ENCODE peak calls at places on chromosomes 3 and 15, in four cellular contexts. One of them, this sample, is unnamed.

GRCh38 chr3:4804161-4805058 is 174.8 kb upstream of the BHLHE40 start:
- DNase-seq in K562: peak
- DNase-seq in GM12878: no peak
- DNase-seq in HL-60: no peak
- DNase-seq in this sample: no peak

GRCh38 chr15:72141171-72142084 is 23.2 kb downstream of the SENP8 start:
- DNase-seq in GM12878: peak
- DNase-seq in HL-60: no peak
- DNase-seq in K562: no peak
- DNase-seq in this sample: peak

GRCh38 chr15:97904196-97904572 is 56.3 kb upstream of the ARRDC4 start:
- DNase-seq in GM12878: no peak
- DNase-seq in K562: peak
- DNase-seq in HL-60: peak
- DNase-seq in this sample: peak

GRCh38 chr3:191066669-191067068 is 132.4 kb upstream of the OSTN start:
- DNase-seq in HL-60: no peak
- DNase-seq in K562: no peak
- DNase-seq in GM12878: peak
- DNase-seq in this sample: no peak

GRCh38 chr3:155217591-155217990 is 75.9 kb downstream of the STRIT1 start:
- DNase-seq in GM12878: no peak
- DNase-seq in HL-60: no peak
- DNase-seq in K562: no peak
- DNase-seq in this sample: no peak

GRCh38 chr3:192930585-192930984 is 12.9 kb upstream of the MB21D2 start:
- DNase-seq in GM12878: no peak
- DNase-seq in K562: no peak
- DNase-seq in HL-60: no peak
- DNase-seq in this sample: no peak

GRCh38 chr15:70778258-70779076 is 15.1 kb upstream of the UACA start:
- DNase-seq in HL-60: no peak
- DNase-seq in K562: no peak
- DNase-seq in GM12878: no peak
- DNase-seq in this sample: no peak

GRCh38 chr3:133572158-133573053 is 1.1 kb upstream of the CDV3 start:
- DNase-seq in HL-60: peak
- DNase-seq in K562: peak
- DNase-seq in GM12878: peak
- DNase-seq in this sample: no peak

GRCh38 chr3:129558772-129559564 is 16.0 kb downstream of the H1-8 start:
- DNase-seq in HL-60: peak
- DNase-seq in GM12878: no peak
- DNase-seq in K562: peak
- DNase-seq in this sample: no peak

GRCh38 chr3:154122912-154123559 is 1.8 kb downstream of the ARHGEF26 start:
- DNase-seq in HL-60: no peak
- DNase-seq in GM12878: no peak
- DNase-seq in K562: no peak
- DNase-seq in this sample: no peak

GRCh38 chr15:69290346-69291164 is 8.2 kb upstream of the PAQR5 start:
- DNase-seq in HL-60: no peak
- DNase-seq in GM12878: no peak
- DNase-seq in K562: no peak
- DNase-seq in this sample: no peak

DNA sequence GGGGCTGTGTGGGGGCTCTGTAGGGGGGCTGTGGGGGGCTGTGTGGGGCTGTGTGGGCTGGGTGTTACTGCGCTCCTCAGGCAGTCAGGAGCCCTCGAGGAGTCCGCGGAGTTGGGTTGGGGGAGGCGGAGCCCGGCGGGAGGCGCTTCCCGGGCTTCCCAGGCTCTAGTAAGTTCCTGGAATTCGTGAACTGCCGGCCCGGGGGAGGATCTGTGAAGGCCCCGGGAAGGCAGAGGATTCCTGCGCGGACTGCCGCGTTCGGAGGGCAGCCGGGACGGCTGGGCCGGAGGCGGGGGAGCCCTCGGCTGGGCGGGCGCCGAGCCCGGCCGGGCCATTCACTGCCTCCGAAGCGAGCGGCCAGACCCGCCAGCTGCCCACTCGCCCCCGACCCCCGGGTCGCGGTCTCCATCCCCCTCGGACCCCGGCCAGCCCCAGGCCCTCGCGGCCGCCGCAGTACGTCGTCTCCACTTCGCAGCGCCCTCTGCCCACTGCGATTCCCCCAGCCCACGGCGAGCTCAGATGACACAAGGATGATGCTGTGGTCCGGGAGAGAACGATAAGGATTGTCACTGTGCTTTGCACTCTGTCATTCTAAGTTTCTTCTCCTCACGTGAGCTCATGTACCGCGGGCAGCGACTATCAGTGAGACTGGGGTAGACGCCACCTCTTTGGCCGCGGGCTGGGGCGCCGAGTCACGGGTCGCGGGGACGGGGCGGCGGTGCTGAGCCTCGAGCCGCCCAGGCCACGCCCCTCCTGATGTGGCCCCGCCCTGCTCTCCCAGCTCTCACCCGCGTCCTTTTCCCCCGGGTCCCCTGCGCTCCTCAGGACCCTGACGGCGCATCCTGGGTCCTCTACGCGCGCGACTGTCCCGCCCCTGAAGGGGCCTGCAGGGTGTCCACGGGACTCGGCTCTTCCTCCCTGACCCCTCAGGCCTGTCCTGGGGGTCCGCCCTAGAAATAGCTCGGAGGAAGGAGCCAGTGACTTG is 65.3 kb downstream of the KLF13 start:
- DNase-seq in K562: peak
- DNase-seq in GM12878: no peak
- DNase-seq in HL-60: peak
- DNase-seq in this sample: peak
- TF ChIP-seq POLR2AphosphoS5 in K562: no peak
- TF ChIP-seq POLR2AphosphoS5 in GM12878: no peak
- TF ChIP-seq POLR2AphosphoS5 in HL-60: no peak
- TF ChIP-seq POLR2AphosphoS5 in this sample: no peak

GRCh38 chr3:58799271-58799670 is 132.7 kb upstream of the FAM3D start:
- DNase-seq in K562: no peak
- DNase-seq in HL-60: no peak
- DNase-seq in GM12878: no peak
- DNase-seq in this sample: no peak
- TF ChIP-seq SPI1 in K562: no peak
- TF ChIP-seq SPI1 in HL-60: no peak
- TF ChIP-seq SPI1 in GM12878: no peak
- TF ChIP-seq SPI1 in this sample: no peak

GRCh38 chr3:58065700-58066167 is 57.5 kb downstream of the FLNB start:
- DNase-seq in GM12878: no peak
- DNase-seq in HL-60: no peak
- DNase-seq in K562: no peak
- DNase-seq in this sample: no peak

GRCh38 chr3:58064923-58065638 is 56.9 kb downstream of the FLNB start:
- DNase-seq in HL-60: no peak
- DNase-seq in GM12878: no peak
- DNase-seq in K562: no peak
- DNase-seq in this sample: no peak

GRCh38 chr3:58071480-58071971 is 63.3 kb downstream of the FLNB start:
- DNase-seq in K562: no peak
- DNase-seq in GM12878: no peak
- DNase-seq in HL-60: no peak
- DNase-seq in this sample: no peak

GRCh38 chr3:58066842-58067241 is 58.6 kb downstream of the FLNB start:
- DNase-seq in HL-60: no peak
- DNase-seq in GM12878: no peak
- DNase-seq in K562: no peak
- DNase-seq in this sample: no peak

GRCh38 chr3:58068126-58068809 is 60.0 kb downstream of the FLNB start:
- DNase-seq in HL-60: no peak
- DNase-seq in K562: peak
- DNase-seq in GM12878: no peak
- DNase-seq in this sample: no peak
- TF ChIP-seq POLR2AphosphoS5 in HL-60: no peak
- TF ChIP-seq POLR2AphosphoS5 in K562: no peak
- TF ChIP-seq POLR2AphosphoS5 in GM12878: no peak
- TF ChIP-seq POLR2AphosphoS5 in this sample: no peak

DNA sequence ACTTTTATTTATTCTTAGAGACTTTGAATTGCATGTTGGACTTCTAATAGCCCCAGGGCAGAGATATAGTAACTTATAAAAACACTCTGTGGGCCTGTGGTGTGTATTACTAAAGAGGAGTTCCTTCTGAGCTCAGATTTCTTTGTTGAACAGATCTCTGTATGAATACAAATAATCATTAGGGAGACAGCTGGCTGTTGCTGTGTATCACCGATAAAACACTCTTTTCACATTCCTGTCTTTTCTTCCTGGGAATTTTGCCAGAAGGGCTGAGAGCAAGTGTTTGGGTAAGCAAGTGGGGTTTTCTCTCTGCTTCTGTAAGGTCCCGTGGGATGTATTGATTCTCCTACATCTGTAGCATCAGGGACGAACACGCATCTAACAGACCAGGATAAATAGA is 226.1 kb upstream of the CD96 start:
- DNase-seq in K562: no peak
- DNase-seq in HL-60: no peak
- DNase-seq in GM12878: no peak
- DNase-seq in this sample: no peak
- TF ChIP-seq SPI1 in K562: no peak
- TF ChIP-seq SPI1 in HL-60: no peak
- TF ChIP-seq SPI1 in GM12878: no peak
- TF ChIP-seq SPI1 in this sample: no peak

GRCh38 chr3:53201190-53201504 is 40.1 kb downstream of the PRKCD start:
- DNase-seq in HL-60: no peak
- DNase-seq in GM12878: no peak
- DNase-seq in K562: no peak
- DNase-seq in this sample: no peak

GRCh38 chr3:53200501-53201189 is 39.6 kb downstream of the PRKCD start:
- DNase-seq in GM12878: no peak
- DNase-seq in HL-60: no peak
- DNase-seq in K562: no peak
- DNase-seq in this sample: no peak

GRCh38 chr3:53198256-53198977 is 37.4 kb downstream of the PRKCD start:
- DNase-seq in K562: no peak
- DNase-seq in HL-60: no peak
- DNase-seq in GM12878: no peak
- DNase-seq in this sample: no peak

GRCh38 chr3:53198996-53199395 is 38.0 kb downstream of the PRKCD start:
- DNase-seq in HL-60: no peak
- DNase-seq in K562: no peak
- DNase-seq in GM12878: no peak
- DNase-seq in this sample: no peak

GRCh38 chr3:53199834-53200233 is 38.8 kb downstream of the PRKCD start:
- DNase-seq in K562: no peak
- DNase-seq in GM12878: no peak
- DNase-seq in HL-60: no peak
- DNase-seq in this sample: no peak
- TF ChIP-seq POLR2AphosphoS5 in K562: no peak
- TF ChIP-seq POLR2AphosphoS5 in GM12878: no peak
- TF ChIP-seq POLR2AphosphoS5 in HL-60: no peak
- TF ChIP-seq POLR2AphosphoS5 in this sample: no peak

GRCh38 chr15:57060799-57061198 is 142.4 kb downstream of the TCF12 start:
- DNase-seq in GM12878: no peak
- DNase-seq in K562: no peak
- DNase-seq in HL-60: no peak
- DNase-seq in this sample: no peak
- TF ChIP-seq SPI1 in GM12878: no peak
- TF ChIP-seq SPI1 in K562: no peak
- TF ChIP-seq SPI1 in HL-60: no peak
- TF ChIP-seq SPI1 in this sample: no peak